ENCODE peak calls at places on chromosomes 16 and 17, in five cellular contexts. Q is GM12891; T is stimulated activated CD4-positive, alpha-beta T cell treated with anti-CD3 and anti-CD28 coated beads, TNF-alpha, amount 100 ng/mL, for 24 hours; O is activated CD4-positive, CD25-positive, alpha-beta regulatory T cell; Y is stimulated activated naive CD4-positive, alpha-beta T cell. A is an unnamed sample.
A peak's percentile ranks its signal among the peaks of the same experiment; 100 is the strongest.

GRCh38 chr17:63910096-63910495 is 962 bp downstream of the CSHL1 start:
- DNase-seq in Q (no peak), T (no peak), O (no peak), Y (no peak), A (no peak)

GRCh38 chr16:29784157-29784556 is 6.1 kb downstream of the ZG16 start:
- DNase-seq in Q (no peak), T (no peak), O (no peak), Y (peak; percentile 21), A (no peak)

GRCh38 chr16:89138843-89139520 is 32.6 kb upstream of the CDH15 start:
- DNase-seq in Q (no peak), T (no peak), O (no peak), Y (no peak), A (no peak)

GRCh38 chr17:12620200-12620720 is 45.4 kb upstream of the MYOCD start:
- DNase-seq in Q (no peak), T (no peak), O (no peak), Y (no peak), A (no peak)

GRCh38 chr16:50273888-50274770 is 7.8 kb downstream of the ADCY7 start:
- DNase-seq in Q (peak; percentile 88), T (peak; percentile 47), O (no peak), Y (peak; percentile 54), A (no peak)

GRCh38 chr16:77794586-77794985 is 6.2 kb downstream of the VAT1L start:
- DNase-seq in Q (no peak), T (no peak), O (no peak), Y (no peak), A (no peak)

GRCh38 chr17:39662551-39663339 is 2.4 kb upstream of the TCAP start:
- DNase-seq in Q (no peak), T (no peak), O (no peak), Y (no peak), A (no peak)

GRCh38 chr16:67961551-67961957 is 6.9 kb downstream of the SLC12A4 start:
- DNase-seq in Q (no peak), T (no peak), O (no peak), Y (no peak), A (no peak)

GRCh38 chr17:47665655-47666054 is 15.9 kb downstream of the KPNB1 start:
- DNase-seq in Q (no peak), T (no peak), O (no peak), Y (no peak), A (no peak)

GRCh38 chr16:61797296-61797695 is 238.9 kb downstream of the CDH8 start:
- DNase-seq in Q (no peak), T (no peak), O (no peak), Y (no peak), A (no peak)

GRCh38 chr17:40936976-40937375 is 470 bp downstream of the KRT23 start:
- DNase-seq in Q (no peak), T (no peak), O (no peak), Y (no peak), A (no peak)

GRCh38 chr16:22358000-22358399 is 16.4 kb downstream of the CDR2 start:
- DNase-seq in Q (no peak), T (no peak), O (no peak), Y (peak; percentile 84), A (no peak)

GRCh38 chr17:83100220-83100852 is 20.9 kb downstream of the METRNL start:
- DNase-seq in Q (no peak), T (no peak), O (no peak), Y (no peak), A (no peak)

GRCh38 chr16:46763147-46763546 is 15.0 kb upstream of the MYLK3 start:
- DNase-seq in Q (no peak), T (no peak), O (no peak), Y (no peak), A (no peak)

GRCh38 chr16:23508589-23509440 is 1.5 kb downstream of the GGA2 start:
- DNase-seq in Q (no peak), T (no peak), O (no peak), Y (no peak), A (no peak)

GRCh38 chr17:34740516-34740915 is 161.1 kb downstream of the TMEM132E start:
- DNase-seq in Q (no peak), T (no peak), O (no peak), Y (no peak), A (no peak)

GRCh38 chr16:76670125-76670857 is 393.1 kb downstream of the CNTNAP4 start:
- DNase-seq in Q (no peak), T (no peak), O (no peak), Y (no peak), A (no peak)

GRCh38 chr17:81295678-81296381 is 723 bp upstream of the SLC38A10 start:
- DNase-seq in Q (no peak), T (peak; percentile 45), O (no peak), Y (peak; percentile 54), A (peak; percentile 76)

GRCh38 chr16:11595908-11596504 is 9.3 kb upstream of the LITAF start:
- DNase-seq in Q (no peak), T (no peak), O (no peak), Y (no peak), A (no peak)

GRCh38 chr16:68361485-68361884 is 50.7 kb downstream of the PRMT7 start:
- DNase-seq in Q (no peak), T (no peak), O (no peak), Y (no peak), A (no peak)

GRCh38 chr16:80910434-80910833 is 96.3 kb downstream of the CMC2 start:
- DNase-seq in Q (no peak), T (no peak), O (no peak), Y (no peak), A (no peak)

GRCh38 chr17:17125136-17126084 is 80.7 kb downstream of the PLD6 start:
- DNase-seq in Q (no peak), T (no peak), O (no peak), Y (no peak), A (no peak)

GRCh38 chr16:30394603-30395154 is 541 bp upstream of the ZNF48 start:
- DNase-seq in Q (no peak), T (no peak), O (no peak), Y (no peak), A (no peak)

GRCh38 chr16:31699601-31700000 is 171.9 kb downstream of the AHSP start:
- DNase-seq in Q (no peak), T (no peak), O (no peak), Y (no peak), A (no peak)

GRCh38 chr17:78114831-78115723 is 13.5 kb downstream of the TMC6 start:
- DNase-seq in Q (no peak), T (no peak), O (no peak), Y (no peak), A (no peak)

GRCh38 chr16:12455287-12455798 is 348.3 kb downstream of the CPPED1 start:
- DNase-seq in Q (no peak), T (peak; percentile 53), O (peak; percentile 16), Y (no peak), A (peak; percentile 55)

GRCh38 chr16:3467920-3468319 is 24.4 kb downstream of the NAA60 start:
- DNase-seq in Q (no peak), T (no peak), O (no peak), Y (no peak), A (no peak)

GRCh38 chr16:30381351-30382041 is 865 bp downstream of the SEPTIN1 start:
- DNase-seq in Q (no peak), T (no peak), O (no peak), Y (no peak), A (no peak)

GRCh38 chr16:2770057-2770780 is 6.9 kb downstream of the ELOB start:
- DNase-seq in Q (no peak), T (no peak), O (no peak), Y (no peak), A (no peak)

GRCh38 chr17:5832886-5833285 is 237.3 kb upstream of the WSCD1 start:
- DNase-seq in Q (no peak), T (no peak), O (no peak), Y (peak; percentile 23), A (no peak)

GRCh38 chr16:56847173-56847948 is 17.6 kb upstream of the SLC12A3 start:
- DNase-seq in Q (no peak), T (peak; percentile 20), O (no peak), Y (peak; percentile 10), A (no peak)

GRCh38 chr17:2337152-2337810 is at the start of gene SGSM2:
- DNase-seq in Q (peak; percentile 81), T (peak; percentile 63), O (peak; percentile 26), Y (peak; percentile 58), A (peak; percentile 74)

GRCh38 chr16:3143189-3143588 is 8.4 kb downstream of the ZNF213 start:
- DNase-seq in Q (no peak), T (no peak), O (no peak), Y (no peak), A (no peak)

GRCh38 chr16:53876811-53877210 is 172.9 kb downstream of the FTO start:
- DNase-seq in Q (no peak), T (no peak), O (no peak), Y (no peak), A (no peak)

A was measured in HuH-7.